ENCODE peak calls at places on chromosomes 13 and 19, in six cellular contexts. P, Q, S, K, V and G are unnamed samples. For H3K4me1, the result is how much of the 10 kb centered on the place peaks cover.

GRCh38 chr19:46241676-46242075 is 12.1 kb downstream of the IGFL1 start:
- DNase-seq in S (no peak), Q (no peak), P (peak), V (no peak), K (no peak), G (no peak)

GRCh38 chr19:11373166-11373884 is 1.1 kb upstream of the SWSAP1 start:
- DNase-seq in Q (no peak), S (peak), K (no peak), V (no peak), P (peak), G (no peak)

GRCh38 chr13:101942038-101942437 is 459.8 kb downstream of the FGF14 start:
- DNase-seq in V (no peak), Q (no peak), P (peak), K (peak), S (peak), G (no peak)

GRCh38 chr19:5996598-5997320 is 18.8 kb upstream of the RANBP3 start:
- DNase-seq in S (no peak), V (no peak), P (no peak), Q (no peak), K (no peak), G (no peak)

GRCh38 chr19:5109560-5109959 is 140.6 kb downstream of the KDM4B start:
- DNase-seq in K (no peak), Q (no peak), V (no peak), S (no peak), P (peak), G (no peak)

GRCh38 chr19:14218615-14219330 is 12.8 kb upstream of the ADGRL1 start:
- DNase-seq in V (no peak), P (no peak), S (no peak), K (no peak), Q (no peak), G (no peak)

GRCh38 chr19:3360494-3361383 is 5.6 kb upstream of the NFIC start:
- DNase-seq in P (peak), K (no peak), Q (peak), V (peak), S (peak), G (no peak)

GRCh38 chr19:5287066-5287465 is 53.5 kb downstream of the PTPRS start:
- DNase-seq in S (no peak), Q (no peak), P (no peak), K (no peak), V (no peak), G (no peak)

GRCh38 chr13:75870397-75870801 is 234.3 kb downstream of the LMO7 start:
- DNase-seq in S (no peak), K (peak), Q (no peak), V (no peak), P (peak), G (no peak)

GRCh38 chr19:35297922-35298321 is 6.0 kb downstream of the MAG start:
- DNase-seq in S (no peak), Q (no peak), K (no peak), V (no peak), P (no peak), G (no peak)

GRCh38 chr13:48838193-48839000 is 137.3 kb upstream of the FNDC3A start:
- DNase-seq in P (no peak), Q (no peak), V (no peak), S (no peak), K (peak), G (no peak)

GRCh38 chr13:102599451-102600012 is 2.7 kb downstream of the TPP2 start:
- DNase-seq in P (no peak), K (no peak), S (no peak), Q (no peak), V (no peak), G (no peak)

GRCh38 chr13:50386527-50387123 is 371.4 kb downstream of the KCNRG start:
- DNase-seq in V (no peak), P (peak), S (no peak), K (peak), Q (no peak), G (no peak)

GRCh38 chr13:80437212-80437611 is 96.3 kb upstream of the SPRY2 start:
- DNase-seq in V (no peak), Q (no peak), S (no peak), P (no peak), K (no peak), G (no peak)

GRCh38 chr19:37654525-37654832 is 786 bp downstream of the ZFP30 start:
- DNase-seq in S (no peak), Q (no peak), K (peak), V (no peak), P (peak), G (no peak)

GRCh38 chr13:35884211-35884610 is 247.0 kb downstream of the DCLK1 start:
- DNase-seq in V (no peak), K (no peak), Q (no peak), S (no peak), P (no peak), G (no peak)

GRCh38 chr19:16369664-16370576 is 45.3 kb downstream of the KLF2 start:
- DNase-seq in S (no peak), K (no peak), P (no peak), Q (peak), V (no peak), G (no peak)

GRCh38 chr13:68588623-68589022 is 1358.5 kb upstream of the PCDH9 start:
- DNase-seq in S (no peak), P (no peak), V (no peak), K (no peak), Q (no peak), G (no peak)

GRCh38 chr19:43774103-43774939 is 6.5 kb downstream of the KCNN4 start:
- DNase-seq in Q (peak), S (no peak), K (peak), P (peak), V (no peak), G (no peak)

GRCh38 chr19:13215572-13216380 is 65.6 kb downstream of the IER2 start:
- DNase-seq in Q (no peak), K (no peak), V (no peak), P (no peak), S (no peak), G (no peak)

GRCh38 chr13:46343279-46343949 is 43.6 kb downstream of the RUBCNL start:
- DNase-seq in K (no peak), P (no peak), V (no peak), Q (no peak), S (no peak), G (no peak)
- H3K4me1 ChIP-seq in K (under half), P (under half), V (under half), Q (under half), S (under half), G (under half)

GRCh38 chr13:99725644-99726043 is 224.4 kb downstream of the TM9SF2 start:
- DNase-seq in Q (no peak), K (no peak), S (no peak), P (peak), V (no peak), G (no peak)

GRCh38 chr13:99724633-99725517 is 223.6 kb downstream of the TM9SF2 start:
- DNase-seq in K (no peak), V (no peak), Q (no peak), P (peak), S (no peak), G (no peak)

GRCh38 chr13:99723847-99724246 is 222.6 kb downstream of the TM9SF2 start:
- DNase-seq in V (no peak), Q (no peak), K (no peak), P (peak), S (no peak), G (no peak)

GRCh38 chr13:99729745-99730144 is 228.5 kb downstream of the TM9SF2 start:
- DNase-seq in S (no peak), V (no peak), K (no peak), Q (no peak), P (no peak), G (no peak)

DNA sequence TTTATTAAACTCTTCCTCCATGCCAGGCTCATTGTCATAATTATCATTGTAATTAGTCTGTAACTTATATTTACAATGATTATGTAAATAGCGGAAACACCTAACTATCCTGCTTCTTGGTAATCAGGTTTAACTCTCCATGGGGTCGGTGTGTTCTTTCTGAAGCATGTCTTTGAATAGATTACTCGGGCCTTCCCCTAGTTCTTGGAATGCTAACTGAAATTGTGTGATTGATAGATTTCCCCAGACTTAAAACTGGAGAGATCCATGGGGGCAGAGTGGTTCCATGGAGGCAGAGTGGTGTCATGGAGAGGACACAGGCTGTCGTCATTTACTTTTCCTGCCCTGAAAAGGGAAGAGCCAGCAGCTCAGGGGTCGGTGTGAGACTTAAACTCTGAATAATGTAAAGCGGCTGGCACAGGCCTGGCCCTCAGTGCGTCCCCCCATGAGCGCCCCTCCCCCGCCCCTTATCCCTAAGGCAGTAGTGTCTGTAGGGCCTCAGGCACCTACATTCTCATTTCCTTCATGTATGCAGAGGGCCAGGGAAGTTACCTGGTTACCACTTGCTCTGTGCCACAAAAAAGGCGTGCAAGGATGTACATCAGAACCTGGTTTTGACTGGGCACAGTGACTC is 225.1 kb downstream of the TM9SF2 start:
- DNase-seq in P (peak), K (no peak), Q (no peak), V (no peak), S (no peak), G (no peak)
- H3K4me1 ChIP-seq in P (half or more), K (under half), Q (under half), V (under half), S (under half), G (under half)

DNA sequence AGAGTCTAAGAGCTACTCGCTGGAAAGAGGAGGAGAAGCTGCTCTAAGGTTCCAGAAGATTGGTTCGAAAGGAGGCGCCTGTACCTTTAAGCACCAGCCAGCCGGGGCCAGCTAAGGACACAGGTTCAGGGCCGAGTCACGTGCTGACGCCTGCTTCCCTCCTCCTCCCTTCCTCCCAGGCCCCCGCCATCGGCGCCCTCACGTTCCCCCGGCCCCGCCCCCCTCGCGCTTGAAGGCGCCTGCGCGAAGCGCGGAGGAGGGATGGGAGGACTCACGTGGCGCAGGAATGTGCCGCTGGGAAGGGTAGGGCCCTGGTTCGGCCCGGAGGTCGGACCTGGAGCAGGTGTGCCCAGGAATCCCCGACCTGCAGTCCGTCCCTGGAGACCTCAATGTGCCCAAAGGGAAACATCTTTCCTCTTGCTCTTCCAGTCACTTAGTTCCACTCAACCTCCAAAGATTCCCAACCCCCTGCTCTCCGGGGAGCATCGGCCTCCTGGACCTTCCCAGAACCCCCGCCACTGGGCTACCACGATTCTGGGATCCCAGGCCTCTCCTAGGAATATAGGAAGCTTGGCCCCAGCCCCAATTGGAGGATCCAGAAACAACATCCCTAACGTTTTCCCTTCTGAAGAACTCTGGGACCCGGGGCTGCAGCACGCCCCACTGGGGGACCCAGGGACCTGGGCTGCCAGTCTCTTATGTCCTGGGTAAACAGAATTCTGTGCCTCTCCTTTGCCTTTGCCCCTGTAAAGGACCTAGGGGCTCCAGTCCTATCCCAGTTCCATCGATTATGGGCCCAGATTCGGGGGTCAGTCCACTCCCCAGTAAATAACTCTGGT is 2.5 kb downstream of the DBP start:
- DNase-seq in P (peak), K (peak), V (peak), S (peak), Q (peak), G (peak)
- H3K4me1 ChIP-seq in P (under half), K (under half), V (half or more), S (under half), Q (under half), G (under half)

GRCh38 chr19:18010149-18010548 is 2.2 kb downstream of the ARRDC2 start:
- DNase-seq in K (no peak), S (no peak), Q (no peak), P (no peak), V (no peak), G (no peak)
- H3K4me1 ChIP-seq in K (under half), S (under half), Q (under half), P (under half), V (under half), G (under half)

GRCh38 chr13:40190656-40191100 is 475.8 kb downstream of the FOXO1 start:
- DNase-seq in P (peak), S (peak), V (no peak), K (peak), Q (no peak), G (no peak)
- H3K4me1 ChIP-seq in P (under half), S (under half), V (half or more), K (under half), Q (under half), G (under half)

DNA sequence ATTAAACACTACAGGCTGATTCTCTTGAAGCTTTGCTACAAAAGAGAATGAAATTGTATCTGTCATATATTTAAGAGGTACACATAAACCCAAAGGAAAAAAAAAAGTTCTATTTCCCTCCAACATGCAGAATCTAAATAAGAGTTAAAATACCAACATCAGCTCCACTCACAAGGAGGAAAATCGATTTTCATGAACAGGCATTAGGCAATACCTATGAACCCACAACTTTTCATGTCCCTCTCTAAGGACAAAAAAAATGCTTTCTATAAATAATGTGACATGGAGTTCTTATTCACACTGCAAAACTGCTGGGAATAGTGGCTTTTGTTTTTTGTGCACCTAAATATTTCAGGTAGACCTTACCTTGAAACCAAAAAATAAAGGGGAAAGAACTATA is 192.5 kb downstream of the KLF12 start:
- DNase-seq in V (no peak), S (no peak), Q (no peak), P (no peak), K (no peak), G (no peak)
- H3K4me1 ChIP-seq in V (under half), S (under half), Q (under half), P (under half), K (under half), G (under half)

DNA sequence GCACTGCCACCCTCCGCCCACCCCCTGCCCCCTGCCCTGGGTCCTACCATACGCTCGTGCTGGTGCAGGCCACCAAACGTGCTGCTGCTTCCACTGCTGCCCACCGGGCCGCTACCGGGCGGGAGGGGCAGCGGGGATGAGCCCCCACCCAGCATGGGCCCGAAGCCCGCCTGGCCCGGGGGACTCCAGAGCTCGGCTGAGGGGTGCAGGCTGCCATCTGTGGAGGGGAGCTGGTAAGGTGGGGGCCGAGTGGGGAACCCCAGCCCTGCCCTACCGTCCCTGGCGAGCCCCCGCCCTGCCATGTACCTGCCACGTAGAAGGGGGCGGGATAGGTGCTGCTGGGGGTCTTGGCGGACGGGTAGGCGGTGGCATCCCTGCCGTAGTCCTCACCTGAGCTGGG is 16.7 kb upstream of the UQCR11 start:
- DNase-seq in S (no peak), P (no peak), Q (no peak), V (no peak), K (no peak), G (no peak)
- H3K4me1 ChIP-seq in S (under half), P (under half), Q (under half), V (under half), K (under half), G (under half)